ENCODE peak calls at places on chromosomes 3 and 15, in ten cellular contexts. B is colonic mucosa; C is dorsolateral prefrontal cortex; E is GM20000; D is CD4-positive, alpha-beta T cell; Z is left ventricle myocardium inferior; J is AG04450; A is AG10803; L is K562; K is NB4. S is an unnamed sample.

GRCh38 chr15:66269326-66270090 is 16.0 kb upstream of the MEGF11 start:
- DNase-seq in B (peak), C (no peak), E (no peak), D (no peak), Z (no peak), J (no peak), A (peak), L (peak), K (peak), S (no peak)

GRCh38 chr3:4492240-4493007 is 724 bp upstream of the ITPR1 start:
- DNase-seq in B (peak), C (no peak), E (no peak), D (peak), Z (peak), J (no peak), A (peak), L (peak), K (peak), S (peak)

GRCh38 chr15:100114100-100114499 is 227.7 kb downstream of the ADAMTS17 start:
- DNase-seq in B (no peak), C (no peak), E (no peak), D (no peak), Z (peak), J (peak), A (peak), L (no peak), K (no peak), S (peak)

GRCh38 chr3:139588450-139588849 is 48.9 kb upstream of the RBP1 start:
- DNase-seq in B (peak), C (no peak), E (no peak), D (no peak), Z (peak), J (no peak), A (no peak), L (peak), K (peak), S (no peak)

GRCh38 chr15:100373037-100373896 is 31.5 kb upstream of the ADAMTS17 start:
- DNase-seq in B (no peak), C (no peak), E (no peak), D (no peak), Z (no peak), J (no peak), A (no peak), L (no peak), K (no peak), S (no peak)

GRCh38 chr3:141442421-141442820 is 44.4 kb upstream of the RASA2 start:
- DNase-seq in B (no peak), C (no peak), E (no peak), D (no peak), Z (no peak), J (no peak), A (no peak), L (no peak), K (no peak), S (no peak)

GRCh38 chr15:77022646-77023575 is 28.0 kb downstream of the PSTPIP1 start:
- DNase-seq in B (no peak), C (no peak), E (no peak), D (no peak), Z (no peak), J (no peak), A (no peak), L (no peak), K (no peak), S (no peak)

GRCh38 chr15:101353240-101353639 is 58.2 kb upstream of the SNRPA1 start:
- DNase-seq in B (no peak), C (no peak), E (no peak), D (no peak), Z (no peak), J (no peak), A (no peak), L (no peak), K (no peak), S (no peak)

GRCh38 chr3:146560678-146561077 is 16.3 kb upstream of the PLSCR1 start:
- DNase-seq in B (no peak), C (no peak), E (no peak), D (no peak), Z (no peak), J (no peak), A (no peak), L (no peak), K (no peak), S (no peak)

GRCh38 chr3:50323092-50323600 is 601 bp upstream of the HYAL2 start:
- DNase-seq in B (no peak), C (no peak), E (no peak), D (no peak), Z (peak), J (no peak), A (no peak), L (no peak), K (no peak), S (no peak)

GRCh38 chr15:74545776-74546656 is 5.0 kb downstream of the ARID3B start:
- DNase-seq in B (peak), C (peak), E (peak), D (peak), Z (peak), J (peak), A (peak), L (peak), K (peak), S (peak)

GRCh38 chr15:43777293-43777819 is 590 bp upstream of the ELL3 start:
- DNase-seq in B (peak), C (peak), E (peak), D (peak), Z (peak), J (no peak), A (peak), L (no peak), K (peak), S (peak)

GRCh38 chr3:185822221-185822956 is 2.5 kb downstream of the IGF2BP2 start:
- DNase-seq in B (no peak), C (no peak), E (no peak), D (no peak), Z (no peak), J (no peak), A (peak), L (no peak), K (no peak), S (no peak)

GRCh38 chr3:193594946-193595689 is 2.1 kb downstream of the OPA1 start:
- DNase-seq in B (no peak), C (no peak), E (no peak), D (no peak), Z (no peak), J (no peak), A (peak), L (no peak), K (no peak), S (no peak)

GRCh38 chr3:23776352-23776891 is 29.3 kb upstream of the UBE2E1 start:
- DNase-seq in B (no peak), C (no peak), E (no peak), D (no peak), Z (no peak), J (peak), A (peak), L (no peak), K (no peak), S (no peak)

GRCh38 chr3:169104541-169104940 is 559.0 kb downstream of the MECOM start:
- DNase-seq in B (no peak), C (no peak), E (no peak), D (no peak), Z (no peak), J (no peak), A (peak), L (no peak), K (no peak), S (no peak)

GRCh38 chr15:68383161-68384074 is 48.5 kb downstream of the ITGA11 start:
- DNase-seq in B (peak), C (no peak), E (peak), D (no peak), Z (no peak), J (no peak), A (peak), L (peak), K (peak), S (peak)

GRCh38 chr15:70538278-70538677 is 225.1 kb downstream of the UACA start:
- DNase-seq in B (no peak), C (no peak), E (no peak), D (no peak), Z (no peak), J (no peak), A (no peak), L (no peak), K (no peak), S (no peak)

GRCh38 chr3:161104561-161105551 is at the start of gene B3GALNT1:
- DNase-seq in B (peak), C (peak), E (peak), D (no peak), Z (peak), J (peak), A (peak), L (no peak), K (no peak), S (peak)

GRCh38 chr15:56307180-56307579 is 58.0 kb upstream of the TEX9 start:
- DNase-seq in B (no peak), C (no peak), E (no peak), D (no peak), Z (no peak), J (no peak), A (no peak), L (no peak), K (no peak), S (no peak)

GRCh38 chr3:45700570-45701073 is 11.4 kb downstream of the SACM1L start:
- DNase-seq in B (no peak), C (no peak), E (no peak), D (no peak), Z (no peak), J (no peak), A (no peak), L (no peak), K (no peak), S (no peak)

GRCh38 chr15:92050220-92050898 is 196.9 kb downstream of the SLCO3A1 start:
- DNase-seq in B (no peak), C (no peak), E (no peak), D (no peak), Z (no peak), J (no peak), A (no peak), L (no peak), K (no peak), S (no peak)

GRCh38 chr15:89383635-89384604 is 49.3 kb upstream of the POLG start:
- DNase-seq in B (peak), C (no peak), E (no peak), D (no peak), Z (peak), J (no peak), A (no peak), L (no peak), K (no peak), S (no peak)

GRCh38 chr15:68408971-68409370 is 23.0 kb downstream of the ITGA11 start:
- DNase-seq in B (peak), C (no peak), E (no peak), D (no peak), Z (no peak), J (no peak), A (no peak), L (no peak), K (no peak), S (no peak)

GRCh38 chr15:62348528-62349087 is 183.5 kb upstream of the C2CD4B start:
- DNase-seq in B (no peak), C (no peak), E (no peak), D (no peak), Z (no peak), J (no peak), A (no peak), L (no peak), K (no peak), S (no peak)
- TF ChIP-seq CTCF in B (no peak), C (no peak), E (no peak), D (no peak), Z (no peak), J (no peak), A (no peak), L (no peak), K (no peak), S (no peak)

GRCh38 chr3:143957447-143957846 is 14.2 kb upstream of the DIPK2A start:
- DNase-seq in B (no peak), C (no peak), E (no peak), D (no peak), Z (no peak), J (no peak), A (no peak), L (no peak), K (no peak), S (no peak)
- TF ChIP-seq CTCF in B (no peak), C (no peak), E (no peak), D (no peak), Z (no peak), J (no peak), A (no peak), L (no peak), K (no peak), S (no peak)

GRCh38 chr3:38038447-38038911 is 529 bp upstream of the DLEC1 start:
- DNase-seq in B (no peak), C (no peak), E (no peak), D (no peak), Z (no peak), J (no peak), A (no peak), L (no peak), K (no peak), S (peak)

GRCh38 chr3:38040400-38040799 is 1.4 kb downstream of the DLEC1 start:
- DNase-seq in B (peak), C (no peak), E (no peak), D (no peak), Z (no peak), J (no peak), A (no peak), L (no peak), K (no peak), S (no peak)

GRCh38 chr3:38036906-38037305 is 2.1 kb upstream of the DLEC1 start:
- DNase-seq in B (no peak), C (no peak), E (no peak), D (no peak), Z (no peak), J (no peak), A (no peak), L (no peak), K (no peak), S (no peak)

GRCh38 chr3:38039101-38039898 is at the start of gene DLEC1:
- DNase-seq in B (peak), C (no peak), E (peak), D (peak), Z (peak), J (no peak), A (peak), L (peak), K (peak), S (peak)

GRCh38 chr3:38039899-38040261 is 872 bp downstream of the DLEC1 start:
- DNase-seq in B (peak), C (peak), E (peak), D (peak), Z (peak), J (no peak), A (peak), L (no peak), K (peak), S (peak)
- TF ChIP-seq CTCF in B (no peak), C (peak), E (peak), D (no peak), Z (peak), J (peak), A (peak), L (peak), K (peak), S (no peak)

GRCh38 chr3:43747641-43748040 is 56.9 kb downstream of the ABHD5 start:
- DNase-seq in B (no peak), C (no peak), E (no peak), D (no peak), Z (no peak), J (no peak), A (peak), L (no peak), K (no peak), S (no peak)

GRCh38 chr3:43737001-43737440 is 46.3 kb downstream of the ABHD5 start:
- DNase-seq in B (no peak), C (no peak), E (no peak), D (no peak), Z (no peak), J (no peak), A (no peak), L (no peak), K (no peak), S (no peak)

GRCh38 chr3:43738305-43738704 is 47.6 kb downstream of the ABHD5 start:
- DNase-seq in B (no peak), C (no peak), E (no peak), D (no peak), Z (no peak), J (no peak), A (no peak), L (no peak), K (no peak), S (no peak)

GRCh38 chr3:43748179-43748578 is 57.4 kb downstream of the ABHD5 start:
- DNase-seq in B (no peak), C (no peak), E (no peak), D (no peak), Z (no peak), J (no peak), A (peak), L (no peak), K (no peak), S (no peak)

DNA sequence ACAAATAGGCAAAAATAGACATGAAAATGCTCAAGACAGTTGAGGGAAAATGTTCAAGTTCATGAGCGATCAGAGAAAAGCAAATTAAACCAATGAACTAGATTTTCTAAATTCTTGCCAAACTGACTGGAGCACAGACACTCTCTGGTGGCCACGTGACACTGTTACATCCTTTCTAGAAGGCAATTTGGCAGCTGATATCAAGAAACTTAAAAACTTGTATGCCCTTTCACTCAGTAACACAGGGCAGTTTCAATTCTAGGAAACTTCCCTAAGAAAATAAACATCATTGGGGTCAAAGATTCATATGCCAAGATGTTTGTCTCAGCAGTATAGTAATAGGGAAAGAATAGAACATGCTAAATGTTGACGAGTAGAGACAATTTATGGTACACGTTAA is 52.2 kb downstream of the ABHD5 start:
- DNase-seq in B (no peak), C (no peak), E (no peak), D (no peak), Z (no peak), J (no peak), A (peak), L (no peak), K (no peak), S (no peak)
- TF ChIP-seq CTCF in B (no peak), C (no peak), E (no peak), D (no peak), Z (peak), J (peak), A (peak), L (peak), K (no peak), S (no peak)

GRCh38 chr3:33544126-33544525 is 103.9 kb upstream of the UBP1 start:
- DNase-seq in B (no peak), C (no peak), E (no peak), D (no peak), Z (no peak), J (no peak), A (peak), L (no peak), K (no peak), S (no peak)
- TF ChIP-seq CTCF in B (no peak), C (no peak), E (no peak), D (no peak), Z (no peak), J (no peak), A (no peak), L (no peak), K (no peak), S (no peak)

GRCh38 chr15:80242132-80242769 is 9.8 kb downstream of the CTXND1 start:
- DNase-seq in B (no peak), C (no peak), E (peak), D (no peak), Z (no peak), J (no peak), A (peak), L (peak), K (peak), S (peak)
- TF ChIP-seq CTCF in B (peak), C (peak), E (peak), D (no peak), Z (peak), J (peak), A (peak), L (peak), K (peak), S (peak)

DNA sequence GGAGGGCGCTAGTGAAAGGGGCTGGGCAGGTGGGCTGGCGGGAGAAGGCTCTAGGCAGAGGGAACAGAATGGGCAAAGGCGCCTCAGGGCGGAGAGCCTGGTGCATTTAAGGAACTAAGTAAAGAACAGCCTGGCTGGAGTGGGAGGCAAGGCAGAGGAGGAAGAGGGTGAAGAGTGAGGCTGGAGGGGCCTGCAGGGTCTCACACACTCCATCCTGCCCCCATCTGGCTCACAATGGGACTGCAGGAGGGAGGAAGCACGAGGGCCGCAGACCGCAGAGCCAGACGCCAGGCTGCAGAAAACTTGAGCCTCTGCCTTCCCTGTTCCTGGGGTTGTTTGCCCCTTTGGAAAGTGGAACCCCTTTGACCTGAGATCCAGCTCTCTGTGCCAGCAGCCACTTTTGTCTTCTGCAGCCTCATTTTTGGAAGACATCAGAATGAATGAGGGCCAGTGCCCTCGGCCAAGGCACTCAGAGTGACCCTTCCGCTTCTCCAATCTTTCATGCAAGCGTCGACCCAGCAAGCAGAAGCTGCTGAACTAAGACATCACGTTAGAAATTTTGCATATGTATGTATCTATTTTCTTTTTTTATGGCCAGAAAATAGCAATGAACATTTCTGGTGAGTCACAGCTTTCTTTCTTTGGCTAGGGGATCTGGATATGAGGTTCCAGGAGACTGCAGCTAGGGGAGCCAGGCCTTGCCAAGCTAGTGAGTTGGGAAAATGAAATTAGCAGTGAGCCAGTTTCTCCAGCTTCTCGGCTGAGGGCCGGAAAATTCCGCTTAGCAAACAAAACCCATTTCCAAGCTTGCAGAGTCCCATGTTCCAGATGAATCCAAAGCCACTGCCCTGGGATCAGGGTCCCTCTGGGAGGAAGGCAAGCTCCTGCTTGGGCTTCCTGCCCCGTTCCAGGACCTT is 137.8 kb downstream of the SRGAP3 start:
- DNase-seq in B (no peak), C (no peak), E (no peak), D (no peak), Z (peak), J (no peak), A (peak), L (peak), K (peak), S (peak)
- TF ChIP-seq CTCF in B (no peak), C (no peak), E (peak), D (no peak), Z (peak), J (no peak), A (peak), L (peak), K (peak), S (no peak)

DNA sequence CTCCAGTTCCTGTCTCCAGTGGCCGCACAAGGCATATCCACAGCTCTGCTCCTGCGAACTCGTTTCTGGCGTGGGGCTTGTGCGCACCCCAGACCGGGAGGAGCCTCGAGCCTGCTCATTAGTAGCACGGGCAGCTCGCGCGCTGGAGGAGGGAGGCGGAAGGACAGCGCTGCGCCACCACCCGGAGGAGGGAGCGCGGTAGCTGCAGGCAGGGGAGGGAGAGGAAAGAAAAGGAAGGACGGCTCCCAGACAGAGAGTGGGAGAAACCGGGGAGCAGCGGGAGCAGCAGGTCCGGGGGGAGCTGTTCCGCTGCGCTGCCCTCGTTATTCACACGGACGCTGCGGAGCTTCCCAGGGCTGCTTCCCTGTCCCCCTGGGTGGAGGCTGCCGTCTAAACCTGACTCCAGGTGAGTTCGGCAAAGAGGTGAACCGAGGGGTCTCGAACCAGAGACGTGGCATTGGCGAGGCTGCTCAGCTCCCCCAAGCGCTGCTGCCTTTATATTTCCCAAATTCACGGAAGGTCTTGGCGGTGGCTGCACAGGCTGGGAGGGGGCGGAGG is 121.3 kb upstream of the ZNF717 start:
- DNase-seq in B (no peak), C (peak), E (no peak), D (no peak), Z (no peak), J (peak), A (peak), L (no peak), K (no peak), S (no peak)
- TF ChIP-seq CTCF in B (no peak), C (no peak), E (no peak), D (no peak), Z (no peak), J (peak), A (no peak), L (no peak), K (no peak), S (no peak)